ENCODE peak calls at places on chromosomes 7 and 10, in ten cellular contexts. One of them, this sample, is unnamed.

GRCh38 chr7:107025449-107026103 is 18.9 kb upstream of the PRKAR2B start:
- DNase-seq in fibroblast of lung: peak; percentile 55
- DNase-seq in CD8-positive, alpha-beta T cell: no peak
- DNase-seq in stomach: no peak
- DNase-seq in adrenal gland: no peak
- DNase-seq in tibial nerve: no peak
- DNase-seq in mammary epithelial cell: no peak
- DNase-seq in AG09309: no peak
- DNase-seq in choroid plexus epithelial cell: peak; percentile 58
- DNase-seq in astrocyte of the spinal cord: no peak
- DNase-seq in this sample: peak; percentile 25

GRCh38 chr7:100799037-100799896 is 28.1 kb downstream of the EPHB4 start:
- DNase-seq in tibial nerve: peak; percentile 22
- DNase-seq in astrocyte of the spinal cord: peak; percentile 52
- DNase-seq in mammary epithelial cell: peak; percentile 46
- DNase-seq in stomach: peak; percentile 75
- DNase-seq in CD8-positive, alpha-beta T cell: peak; percentile 49
- DNase-seq in choroid plexus epithelial cell: peak; percentile 78
- DNase-seq in fibroblast of lung: peak; percentile 46
- DNase-seq in AG09309: peak; percentile 10
- DNase-seq in adrenal gland: peak; percentile 84
- DNase-seq in this sample: peak; percentile 81

GRCh38 chr10:5684971-5685763 is 529 bp downstream of the TASOR2 start:
- DNase-seq in CD8-positive, alpha-beta T cell: peak; percentile 67
- DNase-seq in adrenal gland: peak; percentile 76
- DNase-seq in tibial nerve: peak; percentile 45
- DNase-seq in astrocyte of the spinal cord: peak; percentile 73
- DNase-seq in stomach: peak; percentile 66
- DNase-seq in choroid plexus epithelial cell: peak; percentile 85
- DNase-seq in AG09309: peak; percentile 33
- DNase-seq in fibroblast of lung: peak; percentile 74
- DNase-seq in mammary epithelial cell: peak; percentile 71
- DNase-seq in this sample: peak; percentile 81

GRCh38 chr10:35903021-35903420 is 260.9 kb upstream of the FZD8 start:
- DNase-seq in fibroblast of lung: no peak
- DNase-seq in stomach: no peak
- DNase-seq in AG09309: no peak
- DNase-seq in astrocyte of the spinal cord: no peak
- DNase-seq in mammary epithelial cell: no peak
- DNase-seq in adrenal gland: no peak
- DNase-seq in CD8-positive, alpha-beta T cell: no peak
- DNase-seq in tibial nerve: no peak
- DNase-seq in choroid plexus epithelial cell: no peak
- DNase-seq in this sample: no peak

GRCh38 chr10:14063531-14064317 is 267.0 kb downstream of the FRMD4A start:
- DNase-seq in mammary epithelial cell: no peak
- DNase-seq in CD8-positive, alpha-beta T cell: no peak
- DNase-seq in choroid plexus epithelial cell: peak; percentile 89
- DNase-seq in tibial nerve: peak; percentile 24
- DNase-seq in fibroblast of lung: peak; percentile 96
- DNase-seq in astrocyte of the spinal cord: peak; percentile 89
- DNase-seq in stomach: no peak
- DNase-seq in AG09309: peak; percentile 98
- DNase-seq in adrenal gland: peak; percentile 30
- DNase-seq in this sample: peak; percentile 90

GRCh38 chr10:48501806-48502771 is 102.8 kb downstream of the ARHGAP22 start:
- DNase-seq in AG09309: no peak
- DNase-seq in astrocyte of the spinal cord: no peak
- DNase-seq in adrenal gland: peak; percentile 5
- DNase-seq in CD8-positive, alpha-beta T cell: no peak
- DNase-seq in stomach: peak; percentile 14
- DNase-seq in choroid plexus epithelial cell: no peak
- DNase-seq in tibial nerve: no peak
- DNase-seq in mammary epithelial cell: no peak
- DNase-seq in fibroblast of lung: no peak
- DNase-seq in this sample: no peak

GRCh38 chr7:88344956-88345832 is 38.5 kb upstream of the STEAP4 start:
- DNase-seq in AG09309: no peak
- DNase-seq in fibroblast of lung: peak; percentile 25
- DNase-seq in astrocyte of the spinal cord: peak; percentile 33
- DNase-seq in mammary epithelial cell: no peak
- DNase-seq in tibial nerve: no peak
- DNase-seq in stomach: peak; percentile 41
- DNase-seq in CD8-positive, alpha-beta T cell: no peak
- DNase-seq in adrenal gland: peak; percentile 58
- DNase-seq in choroid plexus epithelial cell: peak; percentile 40
- DNase-seq in this sample: peak; percentile 27

GRCh38 chr10:133438711-133439273 is 14.4 kb upstream of the SPRN start:
- DNase-seq in fibroblast of lung: no peak
- DNase-seq in tibial nerve: no peak
- DNase-seq in mammary epithelial cell: peak; percentile 24
- DNase-seq in stomach: no peak
- DNase-seq in adrenal gland: no peak
- DNase-seq in astrocyte of the spinal cord: no peak
- DNase-seq in AG09309: no peak
- DNase-seq in CD8-positive, alpha-beta T cell: no peak
- DNase-seq in choroid plexus epithelial cell: peak; percentile 44
- DNase-seq in this sample: no peak

GRCh38 chr10:58150290-58150689 is 117.4 kb downstream of the IPMK start:
- DNase-seq in stomach: no peak
- DNase-seq in adrenal gland: no peak
- DNase-seq in CD8-positive, alpha-beta T cell: no peak
- DNase-seq in astrocyte of the spinal cord: no peak
- DNase-seq in AG09309: no peak
- DNase-seq in fibroblast of lung: no peak
- DNase-seq in choroid plexus epithelial cell: no peak
- DNase-seq in tibial nerve: no peak
- DNase-seq in mammary epithelial cell: no peak
- DNase-seq in this sample: no peak

GRCh38 chr7:44210107-44210506 is 9.3 kb downstream of the YKT6 start:
- DNase-seq in stomach: no peak
- DNase-seq in fibroblast of lung: no peak
- DNase-seq in choroid plexus epithelial cell: no peak
- DNase-seq in CD8-positive, alpha-beta T cell: no peak
- DNase-seq in astrocyte of the spinal cord: no peak
- DNase-seq in adrenal gland: no peak
- DNase-seq in AG09309: no peak
- DNase-seq in mammary epithelial cell: no peak
- DNase-seq in tibial nerve: no peak
- DNase-seq in this sample: no peak

GRCh38 chr10:33800545-33800944 is 466.1 kb upstream of the NRP1 start:
- DNase-seq in AG09309: no peak
- DNase-seq in CD8-positive, alpha-beta T cell: no peak
- DNase-seq in tibial nerve: no peak
- DNase-seq in adrenal gland: no peak
- DNase-seq in stomach: no peak
- DNase-seq in choroid plexus epithelial cell: no peak
- DNase-seq in fibroblast of lung: peak; percentile 3
- DNase-seq in mammary epithelial cell: no peak
- DNase-seq in astrocyte of the spinal cord: no peak
- DNase-seq in this sample: no peak

GRCh38 chr7:40796723-40797122 is 661.9 kb downstream of the SUGCT start:
- DNase-seq in stomach: no peak
- DNase-seq in mammary epithelial cell: no peak
- DNase-seq in adrenal gland: no peak
- DNase-seq in tibial nerve: no peak
- DNase-seq in CD8-positive, alpha-beta T cell: no peak
- DNase-seq in choroid plexus epithelial cell: no peak
- DNase-seq in astrocyte of the spinal cord: no peak
- DNase-seq in fibroblast of lung: no peak
- DNase-seq in AG09309: no peak
- DNase-seq in this sample: no peak

GRCh38 chr7:107960306-107960705 is 42.7 kb downstream of the LAMB1 start:
- DNase-seq in mammary epithelial cell: no peak
- DNase-seq in choroid plexus epithelial cell: no peak
- DNase-seq in stomach: no peak
- DNase-seq in astrocyte of the spinal cord: no peak
- DNase-seq in tibial nerve: no peak
- DNase-seq in fibroblast of lung: no peak
- DNase-seq in AG09309: no peak
- DNase-seq in adrenal gland: no peak
- DNase-seq in CD8-positive, alpha-beta T cell: no peak
- DNase-seq in this sample: no peak

GRCh38 chr7:132290021-132290420 is 286.2 kb downstream of the PLXNA4 start:
- DNase-seq in CD8-positive, alpha-beta T cell: no peak
- DNase-seq in mammary epithelial cell: no peak
- DNase-seq in tibial nerve: no peak
- DNase-seq in AG09309: no peak
- DNase-seq in astrocyte of the spinal cord: no peak
- DNase-seq in stomach: no peak
- DNase-seq in fibroblast of lung: no peak
- DNase-seq in adrenal gland: no peak
- DNase-seq in choroid plexus epithelial cell: no peak
- DNase-seq in this sample: no peak
- TF ChIP-seq CTCF in CD8-positive, alpha-beta T cell: no peak
- TF ChIP-seq CTCF in mammary epithelial cell: no peak
- TF ChIP-seq CTCF in tibial nerve: no peak
- TF ChIP-seq CTCF in AG09309: no peak
- TF ChIP-seq CTCF in astrocyte of the spinal cord: no peak
- TF ChIP-seq CTCF in stomach: no peak
- TF ChIP-seq CTCF in fibroblast of lung: no peak
- TF ChIP-seq CTCF in adrenal gland: no peak
- TF ChIP-seq CTCF in choroid plexus epithelial cell: no peak
- TF ChIP-seq CTCF in this sample: no peak

GRCh38 chr7:28408974-28409715 is 3.2 kb upstream of the CREB5 start:
- DNase-seq in astrocyte of the spinal cord: peak; percentile 96
- DNase-seq in stomach: peak; percentile 78
- DNase-seq in choroid plexus epithelial cell: peak; percentile 97
- DNase-seq in adrenal gland: peak; percentile 91
- DNase-seq in AG09309: peak; percentile 84
- DNase-seq in tibial nerve: peak; percentile 96
- DNase-seq in fibroblast of lung: peak; percentile 96
- DNase-seq in CD8-positive, alpha-beta T cell: peak; percentile 40
- DNase-seq in mammary epithelial cell: peak; percentile 94
- DNase-seq in this sample: peak; percentile 93

GRCh38 chr7:28410628-28411578 is 1.4 kb upstream of the CREB5 start:
- DNase-seq in choroid plexus epithelial cell: peak; percentile 72
- DNase-seq in AG09309: no peak
- DNase-seq in astrocyte of the spinal cord: peak; percentile 67
- DNase-seq in mammary epithelial cell: peak; percentile 33
- DNase-seq in adrenal gland: peak; percentile 26
- DNase-seq in CD8-positive, alpha-beta T cell: no peak
- DNase-seq in fibroblast of lung: peak; percentile 68
- DNase-seq in stomach: no peak
- DNase-seq in tibial nerve: peak; percentile 37
- DNase-seq in this sample: peak; percentile 78

GRCh38 chr7:28414453-28414852 is 2.1 kb downstream of the CREB5 start:
- DNase-seq in astrocyte of the spinal cord: no peak
- DNase-seq in mammary epithelial cell: no peak
- DNase-seq in stomach: no peak
- DNase-seq in fibroblast of lung: no peak
- DNase-seq in CD8-positive, alpha-beta T cell: no peak
- DNase-seq in adrenal gland: no peak
- DNase-seq in tibial nerve: no peak
- DNase-seq in AG09309: no peak
- DNase-seq in choroid plexus epithelial cell: no peak
- DNase-seq in this sample: no peak

GRCh38 chr7:28409716-28410627 is 2.3 kb upstream of the CREB5 start:
- DNase-seq in mammary epithelial cell: peak; percentile 42
- DNase-seq in tibial nerve: peak; percentile 43
- DNase-seq in AG09309: no peak
- DNase-seq in CD8-positive, alpha-beta T cell: no peak
- DNase-seq in adrenal gland: peak; percentile 38
- DNase-seq in choroid plexus epithelial cell: peak; percentile 42
- DNase-seq in fibroblast of lung: peak; percentile 51
- DNase-seq in stomach: peak; percentile 27
- DNase-seq in astrocyte of the spinal cord: peak; percentile 40
- DNase-seq in this sample: peak; percentile 52

GRCh38 chr7:28411876-28412662 is at the start of gene CREB5:
- DNase-seq in mammary epithelial cell: no peak
- DNase-seq in fibroblast of lung: no peak
- DNase-seq in stomach: no peak
- DNase-seq in AG09309: no peak
- DNase-seq in tibial nerve: no peak
- DNase-seq in astrocyte of the spinal cord: peak; percentile 36
- DNase-seq in adrenal gland: no peak
- DNase-seq in CD8-positive, alpha-beta T cell: no peak
- DNase-seq in choroid plexus epithelial cell: peak; percentile 50
- DNase-seq in this sample: no peak
- H3K4me3 ChIP-seq in mammary epithelial cell: no peak within 1 kb of the TSS
- H3K4me3 ChIP-seq in fibroblast of lung: no peak within 1 kb of the TSS
- H3K4me3 ChIP-seq in stomach: no peak within 1 kb of the TSS
- H3K4me3 ChIP-seq in AG09309: no peak within 1 kb of the TSS
- H3K4me3 ChIP-seq in tibial nerve: no peak within 1 kb of the TSS
- H3K4me3 ChIP-seq in astrocyte of the spinal cord: no peak within 1 kb of the TSS
- H3K4me3 ChIP-seq in adrenal gland: no peak within 1 kb of the TSS
- H3K4me3 ChIP-seq in CD8-positive, alpha-beta T cell: no peak within 1 kb of the TSS
- H3K4me3 ChIP-seq in choroid plexus epithelial cell: no peak within 1 kb of the TSS
- H3K4me3 ChIP-seq in this sample: no peak within 1 kb of the TSS

DNA sequence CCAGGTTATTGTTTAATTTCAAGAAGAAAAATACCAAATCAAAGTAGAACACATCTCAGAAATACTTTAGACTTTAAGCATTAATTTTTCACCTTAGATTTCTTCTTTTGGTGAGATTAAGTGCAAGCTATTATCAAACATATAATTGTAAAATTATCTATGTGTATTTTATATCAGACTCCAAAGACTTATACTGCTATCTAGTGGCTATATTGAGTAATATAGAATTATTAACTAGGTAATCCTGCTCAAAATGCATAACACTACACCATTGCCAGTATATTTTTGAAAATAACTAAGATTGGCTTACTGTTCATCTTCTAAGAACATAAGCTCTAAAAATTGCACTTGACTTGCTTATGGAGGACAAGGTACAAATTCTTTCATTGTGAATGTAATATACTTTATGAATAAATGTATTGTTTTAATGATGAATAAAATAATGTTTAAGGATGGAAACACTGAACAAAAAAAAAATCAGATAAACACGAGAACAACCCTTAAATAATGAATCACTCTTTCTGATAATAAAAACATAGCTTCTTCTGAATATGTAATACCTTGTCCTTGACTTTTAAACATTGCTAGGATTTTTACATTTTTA is 86.7 kb upstream of the GNAI1 start:
- DNase-seq in CD8-positive, alpha-beta T cell: no peak
- DNase-seq in astrocyte of the spinal cord: no peak
- DNase-seq in tibial nerve: no peak
- DNase-seq in adrenal gland: no peak
- DNase-seq in AG09309: no peak
- DNase-seq in fibroblast of lung: no peak
- DNase-seq in mammary epithelial cell: no peak
- DNase-seq in stomach: no peak
- DNase-seq in choroid plexus epithelial cell: peak; percentile 30
- DNase-seq in this sample: peak; percentile 29
- TF ChIP-seq CTCF in CD8-positive, alpha-beta T cell: no peak
- TF ChIP-seq CTCF in astrocyte of the spinal cord: no peak
- TF ChIP-seq CTCF in tibial nerve: no peak
- TF ChIP-seq CTCF in adrenal gland: peak; percentile 39
- TF ChIP-seq CTCF in AG09309: peak; percentile 33
- TF ChIP-seq CTCF in fibroblast of lung: peak; percentile 19
- TF ChIP-seq CTCF in mammary epithelial cell: peak; percentile 48
- TF ChIP-seq CTCF in stomach: no peak
- TF ChIP-seq CTCF in choroid plexus epithelial cell: peak; percentile 52
- TF ChIP-seq CTCF in this sample: peak; percentile 40

GRCh38 chr10:71218046-71218832 is 5.9 kb downstream of the UNC5B start:
- DNase-seq in fibroblast of lung: peak; percentile 84
- DNase-seq in CD8-positive, alpha-beta T cell: no peak
- DNase-seq in astrocyte of the spinal cord: peak; percentile 56
- DNase-seq in mammary epithelial cell: peak; percentile 83
- DNase-seq in adrenal gland: no peak
- DNase-seq in stomach: peak; percentile 35
- DNase-seq in AG09309: no peak
- DNase-seq in tibial nerve: no peak
- DNase-seq in choroid plexus epithelial cell: no peak
- DNase-seq in this sample: peak; percentile 72
- H3K4me3 ChIP-seq in fibroblast of lung: no peak overlapping the region
- H3K4me3 ChIP-seq in CD8-positive, alpha-beta T cell: no peak overlapping the region
- H3K4me3 ChIP-seq in astrocyte of the spinal cord: peak overlapping the region; percentile 43
- H3K4me3 ChIP-seq in mammary epithelial cell: peak overlapping the region; percentile 41
- H3K4me3 ChIP-seq in adrenal gland: no peak overlapping the region
- H3K4me3 ChIP-seq in stomach: peak overlapping the region; percentile 68
- H3K4me3 ChIP-seq in AG09309: peak overlapping the region; percentile 53
- H3K4me3 ChIP-seq in tibial nerve: no peak overlapping the region
- H3K4me3 ChIP-seq in choroid plexus epithelial cell: peak overlapping the region; percentile 64
- H3K4me3 ChIP-seq in this sample: no peak overlapping the region

This sample was measured in cardiac fibroblast.